ENCODE peak calls at places on chromosomes 16 and 17, in ten cellular contexts. P is activated CD8-positive, alpha-beta T cell treated with anti-CD3 and anti-CD28 coated beads, Interleukin-2, amount 10 ng/mL, durations not matched to agents 7 days and 5 days; A is activated T-cell treated with anti-CD3 and anti-CD28 coated beads for 24 hours; I is A549; U is NCI-H460; W is ecto neural progenitor cell; Y is EH; G is GM13977; X is nucleus accumbens; R is SK-MEL-5. J is an unnamed sample.

GRCh38 chr16:76428858-76429257 is 151.7 kb downstream of the CNTNAP4 start:
- DNase-seq in I (peak; percentile 30), Y (no peak), G (no peak), X (no peak), U (peak; percentile 56), A (no peak), R (no peak), W (no peak), P (no peak), J (no peak)

GRCh38 chr16:1181715-1182671 is 29.1 kb downstream of the CACNA1H start:
- DNase-seq in X (no peak), I (peak; percentile 83), W (peak; percentile 60), A (no peak), R (no peak), P (no peak), G (no peak), U (no peak), Y (peak; percentile 89), J (peak; percentile 53)

GRCh38 chr16:12390644-12391043 is 413.0 kb downstream of the CPPED1 start:
- DNase-seq in X (no peak), W (no peak), A (no peak), R (no peak), G (no peak), P (no peak), I (no peak), Y (peak; percentile 44), U (no peak), J (no peak)

GRCh38 chr17:36675250-36675649 is 73.9 kb downstream of the MRM1 start:
- DNase-seq in I (no peak), R (no peak), Y (no peak), G (no peak), X (no peak), W (no peak), U (no peak), P (peak; percentile 78), A (no peak), J (no peak)

GRCh38 chr17:40122466-40122943 is 734 bp downstream of the MSL1 start:
- DNase-seq in A (no peak), Y (peak; percentile 61), I (peak; percentile 62), R (no peak), U (no peak), X (no peak), P (peak; percentile 28), G (peak; percentile 76), W (peak; percentile 84), J (no peak)

GRCh38 chr17:41773731-41774193 is 12.7 kb downstream of the JUP start:
- DNase-seq in W (no peak), A (no peak), P (no peak), R (no peak), G (no peak), X (no peak), Y (peak; percentile 4), U (no peak), I (no peak), J (no peak)

GRCh38 chr17:17959520-17960361 is 12.5 kb downstream of the TOM1L2 start:
- DNase-seq in U (no peak), X (no peak), I (peak; percentile 56), G (peak; percentile 63), A (no peak), Y (peak; percentile 65), P (peak; percentile 48), R (no peak), W (no peak), J (no peak)

GRCh38 chr17:80175411-80175810 is 5.6 kb downstream of the CARD14 start:
- DNase-seq in W (no peak), G (no peak), R (peak; percentile 63), X (no peak), Y (peak; percentile 68), P (no peak), A (no peak), I (peak; percentile 67), U (no peak), J (no peak)

GRCh38 chr16:85898521-85899442 is at the start of gene IRF8:
- DNase-seq in R (no peak), Y (peak; percentile 22), X (no peak), A (peak; percentile 80), U (no peak), I (peak; percentile 34), P (peak; percentile 84), W (peak; percentile 88), G (peak; percentile 92), J (no peak)

GRCh38 chr16:71401988-71402387 is 39.9 kb downstream of the TLE7 start:
- DNase-seq in G (no peak), P (no peak), R (no peak), X (no peak), U (no peak), A (no peak), Y (no peak), I (no peak), W (no peak), J (no peak)

GRCh38 chr17:1229354-1229890 is 40.8 kb upstream of the BHLHA9 start:
- DNase-seq in U (no peak), W (peak; percentile 68), R (no peak), Y (no peak), P (peak; percentile 61), A (no peak), G (peak; percentile 95), I (no peak), X (no peak), J (no peak)

GRCh38 chr16:86297391-86297790 is 212.9 kb upstream of the FOXF1 start:
- DNase-seq in Y (peak; percentile 67), X (no peak), R (no peak), A (no peak), U (no peak), I (no peak), P (no peak), W (no peak), G (no peak), J (no peak)